ENCODE peak calls at places on chromosomes 2 and 18, in five cellular contexts. Q is lower lobe of right lung, N is A549, A is dorsolateral prefrontal cortex, L is endodermal cell. R is an unnamed sample.

GRCh38 chr2:85134255-85135065 is 1.3 kb downstream of the TCF7L1 start:
- DNase-seq in A (no peak), N (no peak), Q (peak), L (peak), R (peak)

GRCh38 chr2:212994976-212995375 is 156.4 kb downstream of the IKZF2 start:
- DNase-seq in Q (no peak), A (no peak), L (no peak), N (no peak), R (no peak)

GRCh38 chr18:48566588-48566987 is 27.8 kb downstream of the CTIF start:
- DNase-seq in Q (no peak), A (no peak), N (no peak), L (no peak), R (no peak)

GRCh38 chr2:170026361-170026760 is 151.6 kb upstream of the MYO3B start:
- DNase-seq in A (no peak), Q (no peak), N (no peak), L (no peak), R (no peak)

GRCh38 chr18:23459530-23459921 is 6.4 kb downstream of the RIOK3 start:
- DNase-seq in L (no peak), Q (no peak), A (no peak), N (no peak), R (no peak)

GRCh38 chr18:2173464-2173863 is 397.8 kb downstream of the METTL4 start:
- DNase-seq in L (peak), Q (no peak), N (peak), A (no peak), R (no peak)

GRCh38 chr2:39686470-39686869 is 20.8 kb downstream of the TMEM178A start:
- DNase-seq in N (no peak), Q (no peak), A (no peak), L (peak), R (no peak)

GRCh38 chr2:69581774-69582581 is 61.6 kb downstream of the AAK1 start:
- DNase-seq in A (no peak), N (peak), L (peak), Q (peak), R (peak)

GRCh38 chr2:174683392-174683759 is 80.9 kb downstream of the CHRNA1 start:
- DNase-seq in N (peak), A (no peak), L (peak), Q (no peak), R (no peak)

GRCh38 chr18:56245856-56246575 is 392.4 kb downstream of the TXNL1 start:
- DNase-seq in L (no peak), A (no peak), N (peak), Q (no peak), R (no peak)

GRCh38 chr2:172083725-172084483 is 1.4 kb upstream of the DLX1 start:
- DNase-seq in Q (no peak), L (peak), A (no peak), N (no peak), R (no peak)

GRCh38 chr2:193527146-193527545 is 1332.4 kb upstream of the TMEFF2 start:
- DNase-seq in A (no peak), L (no peak), Q (no peak), N (no peak), R (no peak)

GRCh38 chr18:49569701-49570100 is 7.8 kb downstream of the LIPG start:
- DNase-seq in A (no peak), Q (no peak), L (no peak), N (no peak), R (no peak)

GRCh38 chr2:42809876-42810125 is 17.4 kb upstream of the HAAO start:
- DNase-seq in A (peak), Q (peak), N (peak), L (peak), R (peak)

DNA sequence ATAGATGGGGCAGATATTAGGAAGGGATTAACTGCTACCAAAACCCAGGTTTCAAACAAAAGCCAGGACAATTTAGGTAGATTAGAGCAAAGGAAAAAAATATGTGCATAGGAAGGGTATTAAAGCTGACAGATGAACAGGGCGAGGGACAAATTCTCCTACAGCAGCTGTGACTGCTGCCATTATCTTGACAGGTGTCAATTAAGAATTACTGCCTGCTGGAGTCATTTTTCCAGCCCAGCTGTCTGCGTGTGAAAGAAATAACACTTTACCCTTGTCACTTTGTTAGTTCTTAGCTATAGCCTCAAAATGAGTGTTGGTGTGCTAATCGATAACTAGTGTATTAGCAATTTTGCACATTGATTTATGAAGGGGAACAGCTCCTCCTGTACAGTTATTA is 7.5 kb downstream of the TSHZ1 start:
- DNase-seq in Q (no peak), A (no peak), L (no peak), N (no peak), R (no peak)
- H3K4me3 ChIP-seq in Q (no peak), A (no peak), L (no peak), N (no peak), R (no peak)

DNA sequence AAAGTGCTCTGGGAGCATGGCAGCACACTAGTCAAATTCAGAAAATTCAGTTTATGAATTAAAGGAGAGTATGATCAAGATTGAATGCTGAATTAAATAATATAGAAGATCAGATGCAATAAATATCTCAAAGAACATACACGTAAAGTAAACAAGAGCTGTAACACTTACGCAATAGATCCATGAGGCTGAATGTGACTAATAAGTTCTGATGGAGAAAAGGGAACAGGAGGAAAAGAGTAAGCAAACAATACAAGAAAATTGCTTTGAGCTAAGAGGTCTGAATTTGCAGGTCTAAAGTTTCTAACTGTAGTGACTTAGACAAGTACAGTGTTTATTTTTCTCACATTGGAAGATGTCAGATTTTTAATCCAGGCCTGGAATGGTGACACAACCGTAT is 646.7 kb upstream of the ZNF804A start:
- DNase-seq in N (peak), L (no peak), A (no peak), Q (no peak), R (no peak)
- H3K4me3 ChIP-seq in N (no peak), L (no peak), A (no peak), Q (no peak), R (no peak)

DNA sequence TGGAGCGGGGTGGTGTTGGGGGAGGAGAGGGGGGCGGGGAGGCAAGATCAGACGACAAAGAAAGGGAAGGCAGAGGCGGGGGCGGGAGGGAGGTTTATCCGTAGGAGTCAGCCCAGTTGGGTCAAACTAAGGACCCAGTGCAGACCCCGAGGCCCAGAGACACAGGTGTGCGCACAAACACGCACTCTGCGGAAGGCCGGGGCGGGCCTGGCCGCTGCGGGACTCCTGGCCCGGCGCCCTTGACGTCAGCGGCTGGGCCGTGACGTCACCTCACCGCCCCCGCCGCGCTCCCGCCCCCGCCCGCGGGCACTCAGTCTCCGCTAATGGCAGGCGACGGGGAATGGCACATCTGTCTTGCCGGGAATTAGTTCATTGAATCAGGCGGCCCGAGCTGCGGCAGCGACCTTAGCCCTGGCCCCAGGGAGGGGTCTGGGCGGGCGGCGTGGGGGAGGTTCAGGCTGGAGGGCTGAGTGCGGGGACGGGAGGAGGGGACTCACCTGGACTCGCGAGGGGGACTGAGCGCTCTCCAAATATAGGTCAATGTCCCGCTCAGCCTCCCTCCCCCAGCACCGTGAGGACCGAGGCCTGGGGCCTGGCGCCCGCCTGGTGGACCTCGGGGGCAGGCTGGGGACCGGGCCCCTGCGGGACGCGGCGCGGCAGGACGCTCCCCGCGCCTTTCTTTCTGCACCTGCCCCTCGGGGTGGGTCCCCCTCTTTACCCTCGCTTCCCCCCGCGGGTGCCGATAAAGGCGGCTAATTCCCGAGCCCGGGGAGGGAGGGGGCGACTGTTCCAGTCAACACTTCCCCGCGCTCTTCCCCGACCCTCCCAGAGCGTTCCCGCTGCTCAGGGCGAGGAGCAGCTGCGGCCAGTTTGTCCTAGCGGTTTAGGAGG is 15.5 kb upstream of the ECEL1 start:
- DNase-seq in N (peak), A (no peak), L (peak), Q (no peak), R (peak)
- H3K4me3 ChIP-seq in N (peak), A (peak), L (peak), Q (peak), R (peak)

GRCh38 chr18:36771246-36771645 is 57.6 kb downstream of the TPGS2 start:
- DNase-seq in L (no peak), Q (no peak), N (no peak), A (no peak), R (no peak)

GRCh38 chr18:36769611-36770314 is 59.0 kb downstream of the TPGS2 start:
- DNase-seq in N (peak), A (no peak), L (peak), Q (peak), R (peak)

GRCh38 chr18:36772339-36772738 is 56.5 kb downstream of the TPGS2 start:
- DNase-seq in A (no peak), N (no peak), L (no peak), Q (no peak), R (no peak)

GRCh38 chr18:36769172-36769571 is 59.6 kb downstream of the TPGS2 start:
- DNase-seq in Q (no peak), N (no peak), A (no peak), L (no peak), R (no peak)

DNA sequence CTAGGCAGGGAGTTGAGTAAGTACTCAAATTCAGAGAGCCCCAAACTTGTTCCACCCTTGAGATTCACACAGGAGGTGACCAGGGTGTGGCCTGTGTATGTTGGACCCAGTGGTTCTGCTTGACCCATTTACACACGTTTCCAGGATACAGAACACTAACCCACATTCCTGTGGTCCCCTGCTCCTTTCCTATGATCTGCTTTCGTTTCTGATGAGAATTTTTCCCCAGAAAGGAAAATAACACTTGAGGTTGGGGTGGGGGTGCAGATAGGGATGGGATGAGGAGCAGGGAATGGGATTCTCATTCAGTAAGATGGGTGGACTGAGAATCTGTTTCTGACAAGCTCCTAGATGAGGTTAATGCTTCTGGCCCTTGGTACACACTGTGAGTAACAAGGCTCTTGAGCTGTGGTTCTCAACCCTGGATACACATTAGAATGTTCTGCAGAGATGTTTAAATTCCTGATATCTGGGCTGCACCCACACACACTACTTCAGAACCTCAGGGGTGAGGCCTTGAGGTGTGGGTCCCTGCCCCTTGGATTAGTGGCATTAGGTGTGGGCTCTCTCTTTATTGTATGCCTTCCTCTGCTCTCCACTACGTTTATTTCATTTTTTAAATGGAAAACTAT is 58.4 kb downstream of the TPGS2 start:
- DNase-seq in N (no peak), Q (no peak), L (no peak), A (no peak), R (no peak)
- H3K4me3 ChIP-seq in N (no peak), Q (no peak), L (no peak), A (no peak), R (no peak)